ENCODE peak calls at places on chromosomes 6 and 20, in nine cellular contexts. M is GM23248; G is NCI-H1417 treated with DMSO at 0.1 percent for 48 hours; B is NCI-H2171 treated with DMSO at 0.1 percent for 48 hours; J is activated CD4-positive, alpha-beta memory T cell treated with anti-CD3 and anti-CD28 coated beads, Interleukin-2, amount 10 ng/mL, durations not matched to agents 7 days and 5 days; S is retina; D is type B pancreatic cell; C is mammary epithelial cell; Z is caudate nucleus. F is an unnamed sample.

GRCh38 chr6:122722746-122723145 is 56.8 kb upstream of the FABP7 start:
- DNase-seq in M (peak), G (no peak), B (no peak), J (no peak), S (no peak), D (no peak), C (no peak), Z (no peak), F (no peak)

GRCh38 chr6:165556116-165556843 is 106.8 kb downstream of the PDE10A start:
- DNase-seq in M (no peak), G (no peak), B (no peak), J (no peak), S (no peak), D (no peak), C (no peak), Z (no peak), F (no peak)

GRCh38 chr20:7714549-7714948 is 225.7 kb downstream of the HAO1 start:
- DNase-seq in M (no peak), G (no peak), B (no peak), J (no peak), S (no peak), D (no peak), C (no peak), Z (no peak), F (no peak)

GRCh38 chr6:138291036-138291848 is 73.0 kb upstream of the PBOV1 start:
- DNase-seq in M (peak), G (no peak), B (no peak), J (no peak), S (peak), D (no peak), C (no peak), Z (no peak), F (no peak)

GRCh38 chr6:101578306-101578705 is 184.8 kb downstream of the GRIK2 start:
- DNase-seq in M (no peak), G (no peak), B (peak), J (no peak), S (no peak), D (no peak), C (no peak), Z (no peak), F (no peak)

GRCh38 chr6:157791461-157791860 is 31.6 kb upstream of the SNX9 start:
- DNase-seq in M (no peak), G (no peak), B (peak), J (no peak), S (no peak), D (no peak), C (no peak), Z (no peak), F (no peak)

GRCh38 chr6:12941422-12941821 is 224.9 kb downstream of the PHACTR1 start:
- DNase-seq in M (peak), G (no peak), B (no peak), J (peak), S (no peak), D (no peak), C (no peak), Z (no peak), F (no peak)

GRCh38 chr6:132084811-132085509 is 133.8 kb upstream of the CCN2 start:
- DNase-seq in M (peak), G (no peak), B (no peak), J (no peak), S (no peak), D (no peak), C (peak), Z (no peak), F (no peak)

GRCh38 chr6:165661416-165662001 is 1.5 kb downstream of the PDE10A start:
- DNase-seq in M (no peak), G (no peak), B (no peak), J (no peak), S (peak), D (no peak), C (no peak), Z (no peak), F (no peak)

GRCh38 chr20:4869290-4870193 is 131.8 kb downstream of the SLC23A2 start:
- DNase-seq in M (no peak), G (no peak), B (no peak), J (peak), S (no peak), D (no peak), C (no peak), Z (no peak), F (no peak)

GRCh38 chr6:18725449-18725848 is 338.3 kb downstream of the RNF144B start:
- DNase-seq in M (no peak), G (no peak), B (no peak), J (no peak), S (no peak), D (no peak), C (no peak), Z (no peak), F (no peak)

GRCh38 chr20:31923388-31924271 is 28.2 kb downstream of the PDRG1 start:
- DNase-seq in M (peak), G (no peak), B (peak), J (no peak), S (peak), D (no peak), C (no peak), Z (no peak), F (no peak)

GRCh38 chr20:8150591-8150990 is 18.5 kb downstream of the PLCB1 start:
- DNase-seq in M (peak), G (no peak), B (no peak), J (no peak), S (no peak), D (no peak), C (no peak), Z (no peak), F (no peak)

GRCh38 chr20:46135856-46136633 is 17.9 kb downstream of the CD40 start:
- DNase-seq in M (no peak), G (peak), B (no peak), J (no peak), S (no peak), D (no peak), C (no peak), Z (no peak), F (no peak)

GRCh38 chr6:11214438-11214837 is 18.0 kb downstream of the NEDD9 start:
- DNase-seq in M (no peak), G (no peak), B (no peak), J (no peak), S (no peak), D (no peak), C (no peak), Z (no peak), F (no peak)

GRCh38 chr6:145887969-145888368 is 73.4 kb upstream of the FBXO30 start:
- DNase-seq in M (peak), G (no peak), B (no peak), J (no peak), S (no peak), D (no peak), C (no peak), Z (no peak), F (no peak)

GRCh38 chr6:110541701-110542309 is 65.4 kb upstream of the SLC22A16 start:
- DNase-seq in M (no peak), G (no peak), B (no peak), J (no peak), S (no peak), D (no peak), C (no peak), Z (peak), F (no peak)

GRCh38 chr6:146305098-146305497 is 238.5 kb upstream of the RAB32 start:
- DNase-seq in M (no peak), G (no peak), B (no peak), J (no peak), S (no peak), D (no peak), C (no peak), Z (no peak), F (no peak)

GRCh38 chr6:310671-311070 is 18.4 kb downstream of the DUSP22 start:
- DNase-seq in M (no peak), G (no peak), B (no peak), J (no peak), S (no peak), D (no peak), C (no peak), Z (no peak), F (no peak)

GRCh38 chr20:20786428-20786827 is 74.0 kb upstream of the RALGAPA2 start:
- DNase-seq in M (no peak), G (no peak), B (no peak), J (no peak), S (no peak), D (no peak), C (no peak), Z (no peak), F (no peak)

GRCh38 chr6:15441215-15441868 is 195.5 kb downstream of the JARID2 start:
- DNase-seq in M (peak), G (no peak), B (peak), J (peak), S (peak), D (no peak), C (peak), Z (peak), F (peak)

GRCh38 chr6:170405311-170405975 is 98.9 kb downstream of the FAM120B start:
- DNase-seq in M (peak), G (no peak), B (no peak), J (no peak), S (no peak), D (no peak), C (peak), Z (no peak), F (no peak)

GRCh38 chr6:3898270-3898994 is 49.3 kb downstream of the FAM50B start:
- DNase-seq in M (peak), G (no peak), B (no peak), J (no peak), S (no peak), D (no peak), C (no peak), Z (no peak), F (no peak)

GRCh38 chr6:161168281-161168891 is 105.5 kb downstream of the AGPAT4 start:
- DNase-seq in M (peak), G (peak), B (peak), J (no peak), S (peak), D (no peak), C (peak), Z (no peak), F (no peak)

GRCh38 chr6:105767541-105767940 is 318.6 kb upstream of the PRDM1 start:
- DNase-seq in M (no peak), G (no peak), B (no peak), J (no peak), S (no peak), D (no peak), C (no peak), Z (no peak), F (no peak)

GRCh38 chr6:37578104-37578503 is 78.4 kb upstream of the CCDC167 start:
- DNase-seq in M (no peak), G (no peak), B (no peak), J (no peak), S (no peak), D (no peak), C (no peak), Z (no peak), F (no peak)

GRCh38 chr20:24745617-24746350 is 203.3 kb upstream of the CST7 start:
- DNase-seq in M (no peak), G (no peak), B (no peak), J (no peak), S (no peak), D (no peak), C (no peak), Z (no peak), F (no peak)

GRCh38 chr20:35006531-35006971 is 50.9 kb downstream of the MYH7B start:
- DNase-seq in M (no peak), G (no peak), B (no peak), J (no peak), S (no peak), D (peak), C (no peak), Z (no peak), F (no peak)

GRCh38 chr6:17393335-17394191 is at the start of gene CAP2:
- DNase-seq in M (peak), G (no peak), B (peak), J (no peak), S (peak), D (peak), C (peak), Z (peak), F (peak)

GRCh38 chr6:2999005-2999620 is 581 bp upstream of the NQO2 start:
- DNase-seq in M (peak), G (no peak), B (no peak), J (no peak), S (peak), D (no peak), C (peak), Z (peak), F (no peak)

GRCh38 chr6:154156135-154156948 is 117.3 kb downstream of the OPRM1 start:
- DNase-seq in M (peak), G (no peak), B (no peak), J (peak), S (no peak), D (no peak), C (no peak), Z (no peak), F (peak)

GRCh38 chr6:49606696-49607390 is 29.8 kb downstream of the RHAG start:
- DNase-seq in M (peak), G (peak), B (peak), J (peak), S (peak), D (no peak), C (peak), Z (no peak), F (no peak)

F was measured in NCI-H187 treated with DMSO at 0.1 percent for 48 hours.